ENCODE peak calls at places on chromosomes 16 and 17, in eight cellular contexts. E is HCT116, U is PC-3, S is SK-N-SH, B is MM.1S, N is neural progenitor cell, H is hepatocyte, F is GM23338. O is an unnamed sample.

GRCh38 chr16:17448640-17449638 is 21.8 kb downstream of the XYLT1 start:
- DNase-seq in U (no peak), N (no peak), S (peak), E (no peak), B (no peak), F (no peak), H (no peak), O (peak)

GRCh38 chr17:41690497-41690896 is 1.8 kb downstream of the EIF1 start:
- DNase-seq in F (no peak), U (no peak), E (no peak), N (no peak), S (no peak), B (no peak), H (no peak), O (no peak)

GRCh38 chr16:89471225-89471624 is 19.1 kb downstream of the ANKRD11 start:
- DNase-seq in H (no peak), U (peak), B (no peak), S (no peak), F (no peak), E (no peak), N (no peak), O (no peak)

GRCh38 chr17:42009170-42009569 is 8.1 kb downstream of the DNAJC7 start:
- DNase-seq in H (no peak), B (peak), N (peak), S (no peak), E (no peak), U (no peak), F (peak), O (peak)

GRCh38 chr17:42153919-42154491 is 784 bp downstream of the RAB5C start:
- DNase-seq in N (peak), S (no peak), B (no peak), F (peak), H (peak), E (no peak), U (no peak), O (no peak)

GRCh38 chr16:88430524-88431446 is 22.3 kb upstream of the ZFPM1 start:
- DNase-seq in F (peak), U (no peak), B (no peak), E (no peak), S (no peak), N (no peak), H (no peak), O (no peak)

GRCh38 chr17:8485491-8485890 is 49.8 kb downstream of the NDEL1 start:
- DNase-seq in F (no peak), E (no peak), B (no peak), N (no peak), S (no peak), H (no peak), U (no peak), O (no peak)

GRCh38 chr17:17387461-17388362 is 84.5 kb downstream of the NT5M start:
- DNase-seq in B (peak), S (no peak), H (peak), N (peak), E (peak), U (peak), F (peak), O (peak)

GRCh38 chr16:29675811-29676643 is 3.0 kb upstream of the QPRT start:
- DNase-seq in F (peak), H (no peak), N (peak), S (peak), U (peak), E (peak), B (peak), O (peak)

GRCh38 chr17:20961551-20961950 is 81.3 kb downstream of the USP22 start:
- DNase-seq in H (no peak), E (no peak), F (no peak), N (no peak), S (no peak), U (no peak), B (no peak), O (no peak)

GRCh38 chr17:48251950-48252349 is 144.4 kb downstream of the SNX11 start:
- DNase-seq in N (no peak), S (no peak), F (no peak), B (no peak), U (no peak), E (no peak), H (no peak), O (no peak)

GRCh38 chr16:30085247-30085646 is 6.5 kb downstream of the TBX6 start:
- DNase-seq in N (no peak), F (no peak), H (no peak), B (no peak), U (no peak), E (no peak), S (peak), O (no peak)

GRCh38 chr17:67386965-67387551 is 10.0 kb downstream of the PITPNC1 start:
- DNase-seq in B (peak), E (peak), F (peak), H (peak), N (peak), S (peak), U (peak), O (peak)

GRCh38 chr17:43676471-43676870 is 14.7 kb upstream of the MEOX1 start:
- DNase-seq in E (no peak), B (no peak), U (peak), N (no peak), F (no peak), S (no peak), H (no peak), O (no peak)

GRCh38 chr16:2719328-2720062 is 529 bp downstream of the PRSS27 start:
- DNase-seq in E (no peak), U (peak), S (no peak), N (no peak), H (no peak), F (no peak), B (no peak), O (no peak)

GRCh38 chr17:63659850-63660249 is 37.6 kb downstream of the MAP3K3 start:
- DNase-seq in N (no peak), F (no peak), E (no peak), S (no peak), H (no peak), B (no peak), U (no peak), O (no peak)

GRCh38 chr17:57406131-57406980 is 150.0 kb downstream of the MSI2 start:
- DNase-seq in S (no peak), U (peak), N (peak), H (no peak), E (no peak), B (no peak), F (peak), O (no peak)

GRCh38 chr16:89472711-89473075 is 17.7 kb downstream of the ANKRD11 start:
- DNase-seq in U (no peak), E (no peak), H (no peak), F (no peak), N (no peak), S (no peak), B (no peak), O (no peak)

GRCh38 chr17:61326330-61326729 is 73.3 kb upstream of the TBX2 start:
- DNase-seq in E (no peak), H (no peak), F (no peak), S (no peak), N (no peak), U (no peak), B (no peak), O (no peak)

GRCh38 chr17:66676421-66676820 is 158.5 kb upstream of the CACNG5 start:
- DNase-seq in B (no peak), E (peak), U (peak), S (no peak), H (peak), F (no peak), N (no peak), O (no peak)

DNA sequence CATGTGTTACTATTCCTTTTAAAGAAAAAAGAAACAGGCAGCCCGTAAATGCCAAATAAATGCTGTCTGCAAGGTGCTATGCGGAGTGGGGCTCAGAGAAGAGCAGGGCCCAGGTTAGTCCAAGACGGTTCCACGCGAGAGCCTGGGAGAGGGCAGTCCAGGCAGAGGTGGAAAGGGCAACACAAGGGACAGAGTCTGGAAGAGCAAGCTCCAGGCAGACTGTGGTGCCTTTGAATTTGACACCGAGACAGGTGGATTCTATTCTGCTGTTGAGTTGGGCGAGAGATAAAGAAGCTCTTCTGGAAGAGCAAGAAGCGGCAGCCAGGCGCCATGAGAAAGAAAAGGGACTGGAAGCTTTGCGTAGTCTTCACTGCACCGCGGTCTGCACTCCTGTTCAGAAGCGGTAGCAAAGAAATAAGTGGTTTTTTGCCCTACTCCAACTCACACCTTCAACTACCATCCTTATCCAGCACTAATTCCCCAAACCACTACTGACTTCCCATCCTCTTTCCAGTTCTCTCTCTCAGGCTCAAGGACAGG is 55.5 kb downstream of the CYTH1 start:
- DNase-seq in E (no peak), U (no peak), F (no peak), S (no peak), N (no peak), B (peak), H (no peak), O (no peak)
- H3K4me3 ChIP-seq in E (no peak), U (no peak), F (no peak), S (no peak), N (no peak), B (peak), H (no peak), O (no peak)

GRCh38 chr16:48824271-48824670 is 214.3 kb upstream of the N4BP1 start:
- DNase-seq in S (no peak), N (no peak), B (no peak), F (no peak), U (no peak), H (no peak), E (no peak), O (no peak)

GRCh38 chr16:48817032-48817431 is 207.1 kb upstream of the N4BP1 start:
- DNase-seq in E (no peak), U (no peak), N (no peak), H (no peak), B (no peak), S (no peak), F (no peak), O (no peak)

GRCh38 chr16:48818257-48818656 is 208.3 kb upstream of the N4BP1 start:
- DNase-seq in U (no peak), N (no peak), B (no peak), S (no peak), H (no peak), E (no peak), F (no peak), O (no peak)

GRCh38 chr16:48816393-48816792 is 206.4 kb upstream of the N4BP1 start:
- DNase-seq in S (no peak), H (no peak), N (no peak), F (no peak), U (no peak), B (no peak), E (no peak), O (no peak)

DNA sequence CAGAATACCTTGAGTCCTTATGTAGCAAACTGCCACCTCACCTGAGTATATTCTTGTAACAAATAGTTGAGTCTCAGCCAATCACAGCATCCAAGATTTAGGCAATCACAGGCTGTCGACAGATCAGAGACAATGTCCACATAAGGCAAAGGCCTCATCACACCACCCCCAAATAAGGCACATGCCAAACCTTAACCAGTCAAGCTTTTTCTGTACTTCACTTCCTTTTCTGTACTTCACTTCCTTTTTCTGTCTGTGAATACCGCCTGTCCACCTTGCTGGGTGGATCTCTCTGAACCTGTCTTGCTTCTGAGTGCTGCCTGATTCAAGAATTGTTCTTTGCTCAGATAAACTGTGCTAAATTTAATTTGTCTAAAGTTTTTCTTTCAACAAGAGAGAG is 210.4 kb upstream of the N4BP1 start:
- DNase-seq in H (no peak), S (no peak), B (peak), E (no peak), F (no peak), N (no peak), U (no peak), O (peak)
- TF ChIP-seq CTCF in H (no peak), S (no peak), B (no peak), E (no peak), F (no peak), N (no peak), U (no peak), O (no peak)

GRCh38 chr17:1197379-1197778 is 17.6 kb upstream of the ABR start:
- DNase-seq in H (peak), E (no peak), N (no peak), B (no peak), F (no peak), U (no peak), S (no peak), O (no peak)
- TF ChIP-seq EZH2phosphoT487 in H (no peak), E (no peak), N (no peak), B (no peak), F (no peak), U (no peak), S (no peak), O (no peak)

DNA sequence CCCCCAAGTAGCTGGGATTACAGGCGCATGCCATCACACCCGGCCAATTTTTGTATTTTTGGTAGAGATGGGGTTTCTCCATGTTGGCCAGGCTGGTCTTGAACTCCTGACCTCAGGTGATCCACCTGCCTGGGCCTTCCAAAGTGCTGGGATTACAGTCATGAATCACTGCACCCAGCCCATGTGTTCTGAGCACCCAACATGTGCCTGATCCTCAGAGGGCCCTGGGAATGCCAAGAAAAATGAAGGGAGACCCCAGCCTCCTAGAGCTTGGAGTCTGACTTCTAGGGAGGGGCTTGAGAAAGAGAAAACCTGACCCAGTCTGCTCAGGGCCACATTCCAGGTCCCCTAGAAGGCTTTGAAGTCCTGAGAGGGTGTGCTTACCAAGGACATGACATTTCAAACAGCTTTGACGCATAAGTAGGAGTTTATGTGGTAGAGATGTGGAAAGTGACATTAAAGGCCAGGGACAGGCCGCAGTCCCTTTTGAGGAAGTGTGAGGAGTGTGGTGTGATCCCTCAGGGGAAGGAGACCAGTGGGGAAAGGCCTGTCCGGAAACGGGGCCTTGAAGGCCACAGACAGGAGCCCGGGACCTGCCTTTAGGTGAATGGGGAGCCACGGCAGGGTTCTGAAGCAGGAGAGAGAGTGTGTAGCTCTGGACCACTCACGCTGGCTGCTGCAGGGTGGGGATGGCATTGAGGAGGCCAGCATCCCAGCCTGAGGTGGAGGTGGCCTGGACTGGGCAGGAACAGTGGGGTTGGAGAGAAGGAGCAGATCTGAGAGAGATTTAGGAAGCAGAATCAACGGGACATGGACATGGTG is 1.0 kb upstream of the CCL22 start:
- DNase-seq in S (no peak), H (no peak), B (no peak), F (no peak), U (no peak), E (no peak), N (no peak), O (no peak)
- H3K4me3 ChIP-seq in S (no peak), H (no peak), B (no peak), F (no peak), U (no peak), E (no peak), N (no peak), O (no peak)

DNA sequence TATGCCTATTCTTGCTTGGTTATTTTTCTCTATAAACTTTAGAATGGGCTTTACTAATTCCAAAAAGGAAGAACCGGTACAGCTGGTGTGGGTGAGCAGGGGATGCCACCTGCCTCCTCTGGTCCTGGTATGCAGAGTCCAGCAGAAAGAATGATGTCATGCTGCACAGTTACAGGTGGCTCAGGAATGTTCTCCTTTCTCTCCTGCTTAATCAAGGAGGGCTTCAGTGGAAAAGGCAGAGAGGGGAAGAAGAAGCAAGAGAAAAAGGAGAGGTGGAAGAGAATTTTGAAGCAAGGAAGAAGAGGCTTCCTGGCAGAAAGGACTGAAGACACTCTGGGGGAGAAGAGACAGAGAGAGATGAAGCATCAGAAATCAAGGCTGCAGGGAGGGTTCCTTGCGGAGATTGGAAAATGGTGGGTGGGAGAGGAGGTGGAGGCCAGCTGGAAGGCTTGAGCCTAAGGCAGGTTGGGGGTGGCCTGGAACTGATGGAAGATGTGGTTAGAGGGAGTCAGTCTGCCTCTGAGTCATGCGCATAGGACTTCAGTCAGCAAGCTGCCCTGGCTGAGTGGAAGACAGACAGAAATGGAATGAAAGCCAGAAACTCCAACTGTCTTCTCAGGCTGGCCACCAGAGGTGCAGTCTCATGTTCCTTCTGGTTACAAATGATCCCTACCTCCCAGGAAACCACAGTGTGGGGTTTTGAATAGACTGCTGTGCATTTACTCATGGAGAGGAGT is 64.6 kb upstream of the CRHR1 start:
- DNase-seq in B (no peak), U (peak), F (peak), E (peak), S (no peak), H (peak), N (peak), O (no peak)
- TF ChIP-seq CTCF in B (peak), U (peak), F (peak), E (peak), S (peak), H (peak), N (peak), O (no peak)

GRCh38 chr16:47644661-47645060 is 183.5 kb downstream of the PHKB start:
- DNase-seq in U (no peak), F (no peak), H (no peak), B (no peak), E (no peak), N (no peak), S (no peak), O (no peak)

GRCh38 chr16:47643610-47644009 is 182.5 kb downstream of the PHKB start:
- DNase-seq in U (no peak), N (no peak), B (no peak), E (no peak), S (no peak), F (no peak), H (no peak), O (no peak)

GRCh38 chr16:47644166-47644565 is 183.0 kb downstream of the PHKB start:
- DNase-seq in N (no peak), U (peak), H (no peak), S (no peak), B (no peak), E (no peak), F (no peak), O (no peak)

GRCh38 chr16:47646914-47647313 is 185.8 kb downstream of the PHKB start:
- DNase-seq in B (no peak), S (no peak), F (no peak), H (no peak), E (no peak), U (no peak), N (no peak), O (no peak)
- TF ChIP-seq EZH2phosphoT487 in B (no peak), S (no peak), F (no peak), H (no peak), E (no peak), U (no peak), N (no peak), O (no peak)

DNA sequence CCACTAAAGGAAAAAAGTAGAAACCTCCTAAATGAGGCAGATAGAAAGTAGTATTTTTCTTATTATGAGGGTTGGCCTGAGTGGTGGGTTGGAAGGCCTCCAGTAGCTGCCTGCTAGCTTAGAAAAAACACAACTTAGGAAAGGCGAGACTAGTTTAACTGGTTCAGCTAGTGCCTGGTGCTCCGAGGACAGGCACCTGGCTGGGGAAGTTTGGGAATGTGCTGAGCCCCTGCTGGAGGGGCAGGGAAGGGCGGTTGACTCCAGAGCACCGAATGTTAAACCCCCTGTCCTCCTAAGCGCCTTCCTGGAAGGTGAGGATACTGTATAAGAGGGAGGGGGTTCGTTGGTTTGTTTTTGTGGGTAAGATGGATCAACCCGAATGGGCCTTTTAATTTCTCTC is 19.9 kb downstream of the LDHD start:
- DNase-seq in N (peak), E (peak), U (peak), B (no peak), H (no peak), S (peak), F (peak), O (no peak)
- H3K4me3 ChIP-seq in N (no peak), E (no peak), U (no peak), B (no peak), H (no peak), S (no peak), F (no peak), O (no peak)

O was measured in OCI-LY7.